ENCODE peak calls at places on chromosome 15, in five cellular contexts. V, Q, A, F and R are unnamed samples.

GRCh38 chr15:91787198-91787597 is 66.3 kb upstream of the SLCO3A1 start:
- DNase-seq in V (no peak), Q (no peak), A (no peak), F (no peak), R (no peak)

GRCh38 chr15:45499426-45499825 is 23.1 kb downstream of the SLC30A4 start:
- DNase-seq in V (no peak), Q (no peak), A (no peak), F (no peak), R (no peak)

GRCh38 chr15:84151205-84151931 is 84.2 kb upstream of the GOLGA6L4 start:
- DNase-seq in V (no peak), Q (no peak), A (no peak), F (no peak), R (no peak)

GRCh38 chr15:47439870-47440155 is 277.5 kb upstream of the SEMA6D start:
- DNase-seq in V (no peak), Q (no peak), A (no peak), F (no peak), R (no peak)

GRCh38 chr15:56537881-56538280 is 72.9 kb upstream of the MNS1 start:
- DNase-seq in V (no peak), Q (no peak), A (no peak), F (no peak), R (no peak)

GRCh38 chr15:92821491-92822116 is 78.5 kb upstream of the CHD2 start:
- DNase-seq in V (no peak), Q (no peak), A (no peak), F (no peak), R (no peak)

GRCh38 chr15:45319472-45320214 is 58.7 kb downstream of the GATM start:
- DNase-seq in V (no peak), Q (no peak), A (no peak), F (no peak), R (no peak)

GRCh38 chr15:70672081-70672480 is 91.3 kb downstream of the UACA start:
- DNase-seq in V (no peak), Q (no peak), A (no peak), F (no peak), R (no peak)

GRCh38 chr15:62737551-62737950 is 305.0 kb upstream of the TPM1 start:
- DNase-seq in V (no peak), Q (no peak), A (no peak), F (no peak), R (no peak)

GRCh38 chr15:52134502-52135144 is 22.0 kb upstream of the BCL2L10 start:
- DNase-seq in V (no peak), Q (no peak), A (peak), F (no peak), R (no peak)

GRCh38 chr15:39151545-39151944 is 429.3 kb upstream of the THBS1 start:
- DNase-seq in V (no peak), Q (no peak), A (no peak), F (no peak), R (no peak)

GRCh38 chr15:72847033-72847432 is 63.5 kb upstream of the ADPGK start:
- DNase-seq in V (no peak), Q (no peak), A (no peak), F (no peak), R (no peak)

DNA sequence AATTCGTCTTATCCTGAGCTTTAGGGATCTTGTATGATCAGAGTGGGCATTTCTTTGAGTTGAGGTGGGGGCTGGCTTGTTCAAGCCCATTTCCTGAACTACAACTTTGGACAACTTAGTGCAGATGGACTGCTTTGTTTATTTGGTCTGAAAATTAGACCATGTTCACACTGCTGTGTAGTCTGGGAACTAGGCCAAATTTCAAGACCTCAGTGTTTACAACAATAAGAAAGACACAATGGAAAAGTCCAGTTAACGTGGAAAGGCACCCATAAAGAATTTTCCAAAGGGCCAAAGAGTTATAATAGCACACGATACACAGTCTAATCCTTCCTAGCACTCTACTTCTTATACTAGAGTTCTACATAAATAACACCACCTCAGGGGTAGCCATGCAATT is 60.8 kb downstream of the ATP8B4 start:
- DNase-seq in V (no peak), Q (no peak), A (no peak), F (no peak), R (no peak)
- TF ChIP-seq POLR2A in V (no peak), Q (no peak), A (no peak), F (no peak), R (no peak)

DNA sequence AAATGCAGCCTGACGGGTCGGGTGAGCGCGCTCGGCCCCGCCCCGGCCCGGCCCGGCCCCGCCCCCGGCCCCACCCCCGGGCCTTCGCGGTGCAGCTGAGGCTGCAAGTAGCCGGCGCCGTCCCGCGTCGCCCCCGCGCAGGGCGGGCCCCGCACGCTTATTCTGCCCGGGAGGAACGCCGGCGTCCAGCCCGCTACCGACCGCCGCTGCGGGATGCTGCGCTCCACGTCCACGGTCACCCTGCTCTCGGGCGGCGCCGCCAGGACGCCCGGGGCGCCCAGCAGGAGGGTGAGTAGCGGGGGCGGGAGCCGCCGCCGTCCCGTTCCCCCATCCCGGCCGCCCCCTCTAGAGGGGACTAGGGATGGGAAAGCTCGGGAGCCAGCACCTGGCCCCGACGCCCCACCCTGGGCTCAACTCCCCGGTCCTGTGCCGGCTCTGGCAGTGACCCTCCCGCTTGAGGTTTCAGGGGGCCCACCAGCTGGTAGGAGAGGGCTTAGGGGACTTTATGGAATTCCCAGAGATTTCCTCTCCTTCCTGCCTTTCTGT is at the start of gene MYZAP:
- DNase-seq in V (no peak), Q (peak), A (peak), F (no peak), R (peak)
- TF ChIP-seq POLR2A in V (no peak), Q (no peak), A (peak), F (no peak), R (no peak)

GRCh38 chr15:85580914-85581313 is 200.5 kb downstream of the AKAP13 start:
- DNase-seq in V (no peak), Q (no peak), A (peak), F (peak), R (no peak)
- TF ChIP-seq POLR2A in V (no peak), Q (no peak), A (no peak), F (no peak), R (no peak)

DNA sequence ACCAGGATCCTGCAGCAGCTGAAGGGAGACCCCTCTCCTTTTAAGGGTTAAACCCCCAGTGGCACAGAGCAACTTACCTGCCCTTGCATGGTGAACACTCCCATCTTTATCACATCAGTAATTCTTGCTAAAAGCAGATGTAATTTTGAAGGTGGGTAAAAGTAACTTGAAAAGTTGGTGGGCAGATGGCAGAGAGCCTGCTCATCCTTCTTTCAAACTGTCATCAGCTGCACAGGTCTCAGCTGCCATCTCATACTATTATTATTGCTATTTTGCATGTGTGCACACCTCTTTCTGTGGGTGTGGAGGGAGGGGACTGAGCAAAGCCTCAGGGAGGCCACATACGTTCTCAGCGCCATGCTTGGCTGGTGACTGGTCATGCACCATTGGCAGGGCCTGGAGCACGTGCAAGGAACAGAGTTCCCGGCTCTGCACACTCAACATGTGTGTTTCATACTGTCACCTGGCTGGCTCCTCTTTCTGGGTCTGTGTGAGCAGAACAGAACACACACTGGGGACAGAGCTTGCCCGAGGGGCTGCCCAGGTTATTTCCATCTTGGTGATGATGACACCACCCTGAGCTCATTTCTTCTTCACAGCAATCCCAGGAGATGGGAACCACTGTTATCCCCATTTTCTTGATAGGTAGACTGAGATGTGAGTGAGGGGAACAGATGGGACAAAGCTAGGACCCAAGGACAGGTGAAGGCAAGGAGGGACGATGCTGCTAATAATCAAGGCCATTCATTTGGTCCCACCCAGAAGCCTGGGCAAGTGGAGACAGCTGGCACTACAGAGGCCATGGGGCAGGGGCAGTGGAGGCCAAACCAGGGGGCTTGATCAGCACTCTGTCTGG is 95.8 kb upstream of the KLF13 start:
- DNase-seq in V (no peak), Q (no peak), A (no peak), F (no peak), R (no peak)
- TF ChIP-seq POLR2A in V (no peak), Q (no peak), A (no peak), F (no peak), R (no peak)

DNA sequence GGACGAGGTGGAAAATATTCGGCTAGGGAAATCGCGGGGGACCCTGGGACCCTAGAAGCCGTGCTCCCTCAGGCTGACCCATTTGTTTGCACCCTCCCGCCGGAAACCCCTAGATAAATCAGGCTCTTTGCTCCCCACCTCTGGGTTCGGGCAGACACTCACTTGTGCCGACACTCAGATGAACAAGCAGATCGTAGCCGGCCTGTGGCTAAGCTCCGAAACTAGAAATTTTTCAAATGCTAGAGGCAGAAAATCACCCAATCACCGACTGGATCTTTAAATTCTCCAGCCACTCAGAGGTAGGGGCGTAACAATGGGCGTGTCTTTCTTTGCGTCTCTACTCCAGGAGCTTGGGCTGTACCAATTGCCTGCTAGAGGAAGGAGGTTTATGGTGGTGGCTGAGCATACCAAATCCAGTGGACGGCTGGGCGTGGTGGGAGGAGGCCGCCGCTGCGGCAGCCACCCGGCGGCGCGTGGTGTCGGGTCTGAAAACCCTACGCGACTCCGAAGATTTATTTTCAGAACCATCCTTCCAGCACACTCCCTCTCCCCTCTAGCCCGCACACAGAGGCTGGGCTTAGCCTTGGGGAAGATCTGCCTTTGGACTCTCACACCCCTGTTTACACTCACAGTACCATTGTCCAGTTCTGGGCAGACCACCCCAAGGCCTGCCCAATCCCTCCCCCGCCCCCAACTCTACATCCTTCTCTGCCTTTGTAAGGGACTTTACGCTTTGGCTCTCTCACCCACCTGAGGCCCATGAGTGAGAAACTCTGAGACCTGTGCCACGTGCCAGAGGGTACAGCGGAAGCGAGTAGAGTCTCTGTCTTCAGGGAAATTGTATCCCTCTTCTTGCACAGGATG is at the start of gene PIF1:
- DNase-seq in V (peak), Q (peak), A (peak), F (peak), R (peak)
- TF ChIP-seq POLR2A in V (peak), Q (peak), A (peak), F (peak), R (peak)